ENCODE peak calls at places on chromosomes 6 and 20, in four cellular contexts. One of them, this sample, is unnamed.

GRCh38 chr6:128617285-128617684 is 96.9 kb upstream of the PTPRK start:
- DNase-seq in cardiac fibroblast: no peak
- DNase-seq in stimulated activated CD4-positive, alpha-beta T cell treated with anti-CD3 and anti-CD28 coated beads, Interleukin-12 subunit alpha, Interleukin-12 subunit beta, amount 100 ng/mL, for 4 hours: no peak
- DNase-seq in NCI-H1092 treated with DMSO at 0.1 percent for 48 hours: no peak
- DNase-seq in this sample: no peak

GRCh38 chr6:82484737-82485650 is 121.4 kb downstream of the TPBG start:
- DNase-seq in NCI-H1092 treated with DMSO at 0.1 percent for 48 hours: no peak
- DNase-seq in cardiac fibroblast: no peak
- DNase-seq in stimulated activated CD4-positive, alpha-beta T cell treated with anti-CD3 and anti-CD28 coated beads, Interleukin-12 subunit alpha, Interleukin-12 subunit beta, amount 100 ng/mL, for 4 hours: no peak
- DNase-seq in this sample: no peak

GRCh38 chr20:44326391-44327159 is 10.3 kb upstream of the R3HDML start:
- DNase-seq in cardiac fibroblast: no peak
- DNase-seq in NCI-H1092 treated with DMSO at 0.1 percent for 48 hours: no peak
- DNase-seq in stimulated activated CD4-positive, alpha-beta T cell treated with anti-CD3 and anti-CD28 coated beads, Interleukin-12 subunit alpha, Interleukin-12 subunit beta, amount 100 ng/mL, for 4 hours: peak
- DNase-seq in this sample: no peak

GRCh38 chr20:59305898-59306640 is 5.7 kb downstream of the EDN3 start:
- DNase-seq in stimulated activated CD4-positive, alpha-beta T cell treated with anti-CD3 and anti-CD28 coated beads, Interleukin-12 subunit alpha, Interleukin-12 subunit beta, amount 100 ng/mL, for 4 hours: no peak
- DNase-seq in cardiac fibroblast: no peak
- DNase-seq in NCI-H1092 treated with DMSO at 0.1 percent for 48 hours: no peak
- DNase-seq in this sample: no peak

GRCh38 chr6:35190306-35190705 is 23.4 kb upstream of the SCUBE3 start:
- DNase-seq in NCI-H1092 treated with DMSO at 0.1 percent for 48 hours: no peak
- DNase-seq in cardiac fibroblast: no peak
- DNase-seq in stimulated activated CD4-positive, alpha-beta T cell treated with anti-CD3 and anti-CD28 coated beads, Interleukin-12 subunit alpha, Interleukin-12 subunit beta, amount 100 ng/mL, for 4 hours: no peak
- DNase-seq in this sample: no peak

GRCh38 chr6:138088307-138088744 is 18.9 kb downstream of the PERP start:
- DNase-seq in cardiac fibroblast: peak
- DNase-seq in NCI-H1092 treated with DMSO at 0.1 percent for 48 hours: no peak
- DNase-seq in stimulated activated CD4-positive, alpha-beta T cell treated with anti-CD3 and anti-CD28 coated beads, Interleukin-12 subunit alpha, Interleukin-12 subunit beta, amount 100 ng/mL, for 4 hours: no peak
- DNase-seq in this sample: no peak

GRCh38 chr20:22385602-22386299 is 198.6 kb downstream of the FOXA2 start:
- DNase-seq in NCI-H1092 treated with DMSO at 0.1 percent for 48 hours: peak
- DNase-seq in cardiac fibroblast: peak
- DNase-seq in stimulated activated CD4-positive, alpha-beta T cell treated with anti-CD3 and anti-CD28 coated beads, Interleukin-12 subunit alpha, Interleukin-12 subunit beta, amount 100 ng/mL, for 4 hours: no peak
- DNase-seq in this sample: no peak

GRCh38 chr20:20487811-20488210 is 119.9 kb downstream of the INSM1 start:
- DNase-seq in NCI-H1092 treated with DMSO at 0.1 percent for 48 hours: no peak
- DNase-seq in stimulated activated CD4-positive, alpha-beta T cell treated with anti-CD3 and anti-CD28 coated beads, Interleukin-12 subunit alpha, Interleukin-12 subunit beta, amount 100 ng/mL, for 4 hours: no peak
- DNase-seq in cardiac fibroblast: no peak
- DNase-seq in this sample: no peak

GRCh38 chr6:169439710-169440109 is 186.1 kb upstream of the THBS2 start:
- DNase-seq in stimulated activated CD4-positive, alpha-beta T cell treated with anti-CD3 and anti-CD28 coated beads, Interleukin-12 subunit alpha, Interleukin-12 subunit beta, amount 100 ng/mL, for 4 hours: no peak
- DNase-seq in cardiac fibroblast: no peak
- DNase-seq in NCI-H1092 treated with DMSO at 0.1 percent for 48 hours: no peak
- DNase-seq in this sample: no peak

GRCh38 chr20:63133481-63134091 is 82.3 kb downstream of the YTHDF1 start:
- DNase-seq in NCI-H1092 treated with DMSO at 0.1 percent for 48 hours: no peak
- DNase-seq in cardiac fibroblast: no peak
- DNase-seq in stimulated activated CD4-positive, alpha-beta T cell treated with anti-CD3 and anti-CD28 coated beads, Interleukin-12 subunit alpha, Interleukin-12 subunit beta, amount 100 ng/mL, for 4 hours: no peak
- DNase-seq in this sample: no peak

GRCh38 chr6:2378891-2379652 is 133.7 kb upstream of the GMDS start:
- DNase-seq in NCI-H1092 treated with DMSO at 0.1 percent for 48 hours: no peak
- DNase-seq in stimulated activated CD4-positive, alpha-beta T cell treated with anti-CD3 and anti-CD28 coated beads, Interleukin-12 subunit alpha, Interleukin-12 subunit beta, amount 100 ng/mL, for 4 hours: no peak
- DNase-seq in cardiac fibroblast: peak
- DNase-seq in this sample: peak

GRCh38 chr6:163263998-163264661 is 150.4 kb upstream of the QKI start:
- DNase-seq in NCI-H1092 treated with DMSO at 0.1 percent for 48 hours: no peak
- DNase-seq in cardiac fibroblast: no peak
- DNase-seq in stimulated activated CD4-positive, alpha-beta T cell treated with anti-CD3 and anti-CD28 coated beads, Interleukin-12 subunit alpha, Interleukin-12 subunit beta, amount 100 ng/mL, for 4 hours: no peak
- DNase-seq in this sample: no peak

GRCh38 chr20:48679011-48679410 is 148.8 kb downstream of the PREX1 start:
- DNase-seq in stimulated activated CD4-positive, alpha-beta T cell treated with anti-CD3 and anti-CD28 coated beads, Interleukin-12 subunit alpha, Interleukin-12 subunit beta, amount 100 ng/mL, for 4 hours: no peak
- DNase-seq in cardiac fibroblast: no peak
- DNase-seq in NCI-H1092 treated with DMSO at 0.1 percent for 48 hours: no peak
- DNase-seq in this sample: no peak

GRCh38 chr6:25556516-25556915 is 95.5 kb upstream of the SCGN start:
- DNase-seq in stimulated activated CD4-positive, alpha-beta T cell treated with anti-CD3 and anti-CD28 coated beads, Interleukin-12 subunit alpha, Interleukin-12 subunit beta, amount 100 ng/mL, for 4 hours: peak
- DNase-seq in cardiac fibroblast: peak
- DNase-seq in NCI-H1092 treated with DMSO at 0.1 percent for 48 hours: peak
- DNase-seq in this sample: peak

GRCh38 chr20:61310954-61311353 is 58.9 kb downstream of the CDH4 start:
- DNase-seq in NCI-H1092 treated with DMSO at 0.1 percent for 48 hours: no peak
- DNase-seq in stimulated activated CD4-positive, alpha-beta T cell treated with anti-CD3 and anti-CD28 coated beads, Interleukin-12 subunit alpha, Interleukin-12 subunit beta, amount 100 ng/mL, for 4 hours: no peak
- DNase-seq in cardiac fibroblast: no peak
- DNase-seq in this sample: no peak

GRCh38 chr6:12576389-12576788 is 140.2 kb upstream of the PHACTR1 start:
- DNase-seq in cardiac fibroblast: peak
- DNase-seq in NCI-H1092 treated with DMSO at 0.1 percent for 48 hours: no peak
- DNase-seq in stimulated activated CD4-positive, alpha-beta T cell treated with anti-CD3 and anti-CD28 coated beads, Interleukin-12 subunit alpha, Interleukin-12 subunit beta, amount 100 ng/mL, for 4 hours: no peak
- DNase-seq in this sample: no peak